ENCODE peak calls at places on chromosomes 13 and 19, in five cellular contexts. D is transverse colon, X is SK-N-SH, M is stomach, U is GM12878. I is an unnamed sample.

GRCh38 chr13:74074723-74075122 is 59.5 kb downstream of the KLF12 start:
- DNase-seq in D (no peak), M (no peak), X (no peak), U (no peak), I (no peak)

GRCh38 chr13:36736119-36736726 is 62.4 kb downstream of the SERTM1 start:
- DNase-seq in X (peak; percentile 37), U (no peak), D (peak; percentile 19), M (peak; percentile 45), I (no peak)

GRCh38 chr19:18294467-18294864 is 13.0 kb upstream of the JUND start:
- DNase-seq in D (peak; percentile 69), X (peak; percentile 83), U (no peak), M (peak; percentile 66), I (no peak)

GRCh38 chr13:106500450-106500849 is 35.0 kb downstream of the EFNB2 start:
- DNase-seq in U (no peak), D (no peak), M (no peak), X (no peak), I (no peak)

GRCh38 chr13:43301341-43301969 is 278.1 kb downstream of the DNAJC15 start:
- DNase-seq in D (no peak), U (no peak), M (no peak), X (no peak), I (no peak)

GRCh38 chr19:38852231-38853044 is 2.7 kb upstream of the HNRNPL start:
- DNase-seq in U (no peak), M (peak; percentile 56), D (peak; percentile 65), X (peak; percentile 43), I (no peak)

GRCh38 chr19:18130523-18131242 is 22.3 kb upstream of the PIK3R2 start:
- DNase-seq in X (no peak), D (no peak), M (no peak), U (no peak), I (no peak)

GRCh38 chr13:86788624-86789023 is 882.5 kb upstream of the SLITRK5 start:
- DNase-seq in D (no peak), M (no peak), U (no peak), X (no peak), I (no peak)

GRCh38 chr19:49056101-49056901 is 1.2 kb downstream of the CGB7 start:
- DNase-seq in M (peak; percentile 60), U (no peak), X (peak; percentile 91), D (peak; percentile 65), I (no peak)

GRCh38 chr13:102003848-102004570 is 397.8 kb downstream of the FGF14 start:
- DNase-seq in U (no peak), X (no peak), M (no peak), D (no peak), I (no peak)

GRCh38 chr13:101996906-101997408 is 404.9 kb downstream of the FGF14 start:
- DNase-seq in U (no peak), M (no peak), D (no peak), X (no peak), I (no peak)

GRCh38 chr13:102000764-102001163 is 401.1 kb downstream of the FGF14 start:
- DNase-seq in X (no peak), M (no peak), U (no peak), D (no peak), I (no peak)

GRCh38 chr13:101998129-101998528 is 403.7 kb downstream of the FGF14 start:
- DNase-seq in X (no peak), M (no peak), U (no peak), D (no peak), I (no peak)

DNA sequence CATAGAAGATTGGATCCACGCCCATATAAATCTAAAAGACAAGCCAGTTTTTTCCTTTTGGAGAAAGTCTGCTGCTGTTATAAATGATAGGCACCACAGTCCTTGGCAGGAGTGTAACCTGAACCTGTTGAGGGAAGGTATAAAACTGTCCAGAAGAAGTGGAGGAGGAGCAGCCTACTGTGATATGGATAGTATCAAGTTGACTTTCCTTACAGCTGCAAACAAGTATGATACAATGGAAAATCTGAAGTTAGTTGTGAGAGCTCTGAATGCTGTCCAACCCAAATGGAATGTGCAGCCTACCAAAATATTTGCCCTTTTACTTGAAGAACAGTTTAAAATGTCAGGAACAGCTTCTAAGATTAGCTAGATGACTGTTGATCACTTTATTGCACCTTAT is 399.6 kb downstream of the FGF14 start:
- DNase-seq in M (no peak), U (no peak), D (no peak), X (no peak), I (no peak)
- TF ChIP-seq POLR2AphosphoS5 in M (peak; percentile 13), U (no peak), D (peak; percentile 93), X (no peak), I (no peak)

DNA sequence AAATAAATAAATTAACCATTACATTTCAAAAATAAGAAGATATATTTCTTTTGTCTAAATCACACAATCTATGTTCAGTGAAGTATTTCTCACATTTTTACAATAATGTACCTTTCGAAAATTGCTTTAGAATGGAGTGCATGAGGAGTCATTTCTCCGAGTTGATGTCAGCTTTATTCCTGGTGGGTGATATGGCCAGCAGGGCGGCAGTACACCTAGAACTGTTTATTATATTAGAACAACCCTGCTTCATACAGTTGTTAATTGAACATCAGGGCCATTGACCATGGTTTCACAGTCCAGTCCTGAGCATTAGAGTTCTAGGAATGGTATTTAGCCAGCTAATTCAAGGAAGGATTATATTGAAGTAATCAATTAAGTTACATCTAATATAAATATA is 696.3 kb upstream of the SLC10A2 start:
- DNase-seq in M (no peak), X (no peak), U (no peak), D (no peak), I (no peak)
- TF ChIP-seq CTCF in M (no peak), X (no peak), U (no peak), D (no peak), I (no peak)

GRCh38 chr13:110448230-110448629 is 113.3 kb downstream of the RAB20 start:
- DNase-seq in M (no peak), D (no peak), X (no peak), U (no peak), I (no peak)

GRCh38 chr13:110447058-110447511 is 114.4 kb downstream of the RAB20 start:
- DNase-seq in M (no peak), D (no peak), U (peak; percentile 52), X (no peak), I (no peak)

GRCh38 chr13:110446570-110446880 is 115.0 kb downstream of the RAB20 start:
- DNase-seq in U (no peak), X (no peak), M (no peak), D (no peak), I (no peak)

GRCh38 chr13:110448677-110449076 is 112.8 kb downstream of the RAB20 start:
- DNase-seq in U (no peak), D (no peak), M (no peak), X (no peak), I (no peak)

DNA sequence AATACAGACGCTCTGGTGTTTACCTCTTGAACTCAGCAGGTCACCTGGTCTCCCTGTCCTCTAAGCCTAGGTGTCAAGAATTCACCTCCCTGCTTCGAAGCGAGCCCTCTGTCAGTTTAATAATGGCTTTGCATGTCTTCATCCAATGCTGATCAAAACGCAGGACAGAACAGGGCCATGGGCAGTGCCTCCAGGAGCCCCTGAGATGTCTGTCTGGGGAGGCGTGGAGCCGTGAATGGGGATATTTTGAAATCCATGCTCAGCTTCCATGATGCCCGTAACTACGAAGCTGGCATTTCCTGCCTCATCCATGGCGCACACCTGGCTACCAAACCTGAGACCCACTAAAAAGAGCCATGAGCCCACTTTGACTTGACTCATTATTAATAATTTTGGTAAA is 113.7 kb downstream of the RAB20 start:
- DNase-seq in M (no peak), U (no peak), X (no peak), D (no peak), I (no peak)
- H3K4me1 ChIP-seq in M (no peaks in the 10 kb centered on the region), U (peaks cover 41% of the 10 kb centered on the region), X (peaks cover 8% of the 10 kb centered on the region), D (peaks cover 5% of the 10 kb centered on the region), I (no peaks in the 10 kb centered on the region)

GRCh38 chr19:45715139-45715538 is 15.6 kb downstream of the FBXO46 start:
- DNase-seq in U (no peak), M (no peak), X (no peak), D (no peak), I (no peak)

GRCh38 chr19:45710731-45711130 is 18.3 kb downstream of the QPCTL start:
- DNase-seq in D (no peak), X (no peak), M (no peak), U (no peak), I (no peak)

GRCh38 chr19:45712699-45713067 is 18.0 kb downstream of the FBXO46 start:
- DNase-seq in M (no peak), X (no peak), U (no peak), D (no peak), I (no peak)

GRCh38 chr19:45713141-45713540 is 17.6 kb downstream of the FBXO46 start:
- DNase-seq in M (no peak), D (no peak), U (no peak), X (no peak), I (no peak)

DNA sequence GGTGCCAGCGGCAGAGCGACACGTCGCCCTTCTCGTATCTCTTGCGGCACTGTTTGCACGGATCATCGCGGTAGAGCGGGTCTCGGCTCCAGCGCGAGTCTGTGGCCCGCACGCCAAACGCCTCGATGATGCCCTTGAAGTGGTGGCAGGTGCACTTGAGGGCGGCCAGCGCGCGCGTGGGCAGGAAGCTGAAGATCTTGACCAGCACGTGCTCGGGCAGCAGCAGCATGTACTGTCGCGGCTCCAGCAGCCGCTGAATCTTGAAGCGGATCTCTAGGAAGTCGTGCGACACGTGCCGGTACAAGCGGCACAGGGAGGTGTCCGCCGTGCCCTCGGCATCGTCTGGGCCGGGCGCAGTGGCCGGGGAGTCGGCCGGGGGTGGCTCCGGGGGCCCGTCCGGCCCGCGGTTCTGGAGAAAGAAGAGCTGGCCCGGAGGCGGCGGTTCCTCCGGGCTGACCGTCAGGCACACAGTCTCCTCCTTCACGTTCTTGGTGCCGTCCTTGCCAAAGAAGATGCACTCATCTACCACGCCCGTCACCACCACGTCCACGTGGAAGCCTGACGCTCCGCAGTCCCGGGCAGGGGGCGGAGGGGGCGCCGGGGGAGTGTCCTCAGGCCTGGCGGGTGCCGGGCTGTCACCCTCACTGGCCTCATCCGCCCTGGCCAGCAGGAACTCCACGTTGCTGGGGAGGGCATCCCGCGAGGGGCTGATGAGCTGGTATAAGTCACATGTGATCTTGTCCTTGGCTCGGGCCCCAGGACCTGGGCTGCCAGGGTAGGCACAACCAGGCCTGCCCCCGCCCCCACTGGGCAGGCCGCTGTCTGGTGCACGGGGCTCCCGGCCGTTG is 18.6 kb downstream of the FBXO46 start:
- DNase-seq in U (no peak), D (no peak), M (no peak), X (no peak), I (no peak)
- TF ChIP-seq POLR2AphosphoS5 in U (no peak), D (no peak), M (no peak), X (no peak), I (no peak)

GRCh38 chr19:3725121-3725520 is 16.9 kb downstream of the TJP3 start:
- DNase-seq in X (no peak), U (no peak), M (no peak), D (no peak), I (no peak)
- TF ChIP-seq CTCF in X (no peak), U (no peak), M (no peak), D (no peak), I (no peak)

GRCh38 chr13:97249797-97250495 is 27.8 kb downstream of the MBNL2 start:
- DNase-seq in M (no peak), D (no peak), X (no peak), U (no peak), I (peak; percentile 47)
- H3K4me1 ChIP-seq in M (peaks cover 32% of the 10 kb centered on the region), D (peaks cover 12% of the 10 kb centered on the region), X (peaks cover 44% of the 10 kb centered on the region), U (no peaks in the 10 kb centered on the region), I (peaks cover 64% of the 10 kb centered on the region)

DNA sequence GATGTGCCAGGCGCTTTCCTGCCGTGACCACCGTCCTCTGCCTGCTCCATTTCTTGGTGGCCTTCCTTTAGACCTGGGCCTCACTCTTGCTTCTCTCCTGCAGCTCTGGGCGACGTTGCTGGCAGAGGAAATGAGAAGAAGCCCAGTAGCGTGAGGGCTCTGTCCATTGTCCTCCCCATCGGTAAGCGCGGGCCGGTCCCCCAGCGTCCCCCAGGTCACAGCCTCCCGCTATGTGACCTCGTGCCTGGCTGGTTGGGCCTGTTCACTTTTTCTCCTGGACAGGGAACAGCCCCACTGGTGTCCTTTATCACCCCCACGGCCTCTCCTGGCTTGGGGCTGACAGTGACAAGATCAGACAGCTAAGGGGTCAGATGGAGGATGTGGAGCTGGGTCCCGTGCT is 27.7 kb downstream of the SPC24 start:
- DNase-seq in X (no peak), U (no peak), D (no peak), M (no peak), I (no peak)
- TF ChIP-seq POLR2AphosphoS5 in X (no peak), U (no peak), D (no peak), M (no peak), I (no peak)

I was measured in vagina.